ENCODE peak calls at places on chromosomes 11 and 22, in six cellular contexts. N is Right ventricle myocardium inferior; X is B cell; F is CD8-positive, alpha-beta memory T cell; S is M059J; Q is germinal center. B is an unnamed sample.

GRCh38 chr22:38657248-38657909 is 941 bp downstream of the CBY1 start:
- DNase-seq in N (no peak), X (peak; percentile 40), F (peak; percentile 25), S (no peak), Q (peak; percentile 48), B (peak; percentile 25)

GRCh38 chr11:59028105-59028504 is 58.0 kb upstream of the GLYATL1B start:
- DNase-seq in N (no peak), X (no peak), F (no peak), S (no peak), Q (no peak), B (no peak)

GRCh38 chr22:17114173-17114957 is 6.8 kb downstream of the TMEM121B start:
- DNase-seq in N (peak; percentile 64), X (no peak), F (no peak), S (no peak), Q (no peak), B (no peak)

GRCh38 chr11:11407065-11407737 is 54.2 kb upstream of the CSNK2A3 start:
- DNase-seq in N (no peak), X (no peak), F (no peak), S (no peak), Q (no peak), B (no peak)

GRCh38 chr11:8838248-8838647 is 72.7 kb upstream of the AKIP1 start:
- DNase-seq in N (no peak), X (no peak), F (no peak), S (peak; percentile 93), Q (no peak), B (peak; percentile 63)

GRCh38 chr11:12841946-12842630 is 167.0 kb upstream of the RASSF10 start:
- DNase-seq in N (no peak), X (no peak), F (no peak), S (peak; percentile 98), Q (no peak), B (peak; percentile 88)

GRCh38 chr22:47369431-47370015 is 607.1 kb downstream of the TBC1D22A start:
- DNase-seq in N (no peak), X (no peak), F (no peak), S (no peak), Q (no peak), B (no peak)

GRCh38 chr11:68505596-68505995 is 45.0 kb downstream of the PPP6R3 start:
- DNase-seq in N (no peak), X (no peak), F (no peak), S (no peak), Q (no peak), B (peak; percentile 22)

GRCh38 chr11:128733440-128734115 is 39.7 kb downstream of the FLI1 start:
- DNase-seq in N (no peak), X (no peak), F (no peak), S (no peak), Q (no peak), B (no peak)

GRCh38 chr11:85187992-85188391 is 439.2 kb downstream of the DLG2 start:
- DNase-seq in N (no peak), X (no peak), F (no peak), S (no peak), Q (no peak), B (no peak)

GRCh38 chr22:24186352-24186740 is 5.1 kb downstream of the SUSD2 start:
- DNase-seq in N (no peak), X (no peak), F (no peak), S (no peak), Q (no peak), B (no peak)

GRCh38 chr11:15826008-15826650 is 530.2 kb downstream of the SOX6 start:
- DNase-seq in N (no peak), X (no peak), F (no peak), S (no peak), Q (no peak), B (peak; percentile 16)

GRCh38 chr22:42283288-42284229 is 13.1 kb upstream of the TCF20 start:
- DNase-seq in N (peak; percentile 56), X (peak; percentile 55), F (peak; percentile 29), S (no peak), Q (peak; percentile 26), B (no peak)

GRCh38 chr11:17552041-17552355 is 4.9 kb downstream of the OTOG start:
- DNase-seq in N (no peak), X (no peak), F (no peak), S (no peak), Q (no peak), B (no peak)

GRCh38 chr11:31943056-31943780 is 132.1 kb upstream of the PAX6 start:
- DNase-seq in N (no peak), X (no peak), F (no peak), S (peak; percentile 21), Q (no peak), B (no peak)

GRCh38 chr11:129247129-129247528 is 55.0 kb upstream of the ARHGAP32 start:
- DNase-seq in N (no peak), X (no peak), F (no peak), S (peak; percentile 89), Q (no peak), B (no peak)

GRCh38 chr22:47022475-47022874 is 260.0 kb downstream of the TBC1D22A start:
- DNase-seq in N (no peak), X (no peak), F (no peak), S (no peak), Q (no peak), B (no peak)

GRCh38 chr11:18853086-18853720 is 61.6 kb upstream of the PTPN5 start:
- DNase-seq in N (no peak), X (no peak), F (no peak), S (peak; percentile 35), Q (no peak), B (peak; percentile 51)

GRCh38 chr22:38172016-38172431 is 9.6 kb downstream of the PLA2G6 start:
- DNase-seq in N (no peak), X (no peak), F (no peak), S (no peak), Q (no peak), B (no peak)

B was measured in renal cortical epithelial cell.